ENCODE peak calls at places on chromosomes 13 and 19, in six cellular contexts. One of them, this sample, is unnamed.

GRCh38 chr19:31054430-31054829 is 294.8 kb downstream of the TSHZ3 start:
- DNase-seq in upper lobe of right lung: no peak
- DNase-seq in mucosa of descending colon: peak; percentile 56
- DNase-seq in brain microvascular endothelial cell: peak; percentile 69
- DNase-seq in cardiac fibroblast: peak; percentile 74
- DNase-seq in left ventricle myocardium inferior: peak; percentile 28
- DNase-seq in this sample: peak; percentile 75

GRCh38 chr13:50529154-50529882 is 314.2 kb downstream of the DLEU7 start:
- DNase-seq in cardiac fibroblast: peak; percentile 91
- DNase-seq in brain microvascular endothelial cell: peak; percentile 85
- DNase-seq in upper lobe of right lung: peak; percentile 91
- DNase-seq in left ventricle myocardium inferior: peak; percentile 89
- DNase-seq in mucosa of descending colon: peak; percentile 91
- DNase-seq in this sample: peak; percentile 93

GRCh38 chr13:23960566-23961156 is 63.4 kb upstream of the C1QTNF9B start:
- DNase-seq in brain microvascular endothelial cell: peak; percentile 46
- DNase-seq in cardiac fibroblast: peak; percentile 68
- DNase-seq in mucosa of descending colon: peak; percentile 71
- DNase-seq in upper lobe of right lung: no peak
- DNase-seq in left ventricle myocardium inferior: no peak
- DNase-seq in this sample: peak; percentile 66

GRCh38 chr13:71828117-71828516 is 38.9 kb downstream of the DACH1 start:
- DNase-seq in mucosa of descending colon: no peak
- DNase-seq in cardiac fibroblast: no peak
- DNase-seq in brain microvascular endothelial cell: no peak
- DNase-seq in left ventricle myocardium inferior: no peak
- DNase-seq in upper lobe of right lung: no peak
- DNase-seq in this sample: no peak

GRCh38 chr19:52592301-52592700 is 22.2 kb downstream of the ZNF701 start:
- DNase-seq in left ventricle myocardium inferior: no peak
- DNase-seq in brain microvascular endothelial cell: no peak
- DNase-seq in mucosa of descending colon: no peak
- DNase-seq in cardiac fibroblast: no peak
- DNase-seq in upper lobe of right lung: no peak
- DNase-seq in this sample: no peak

GRCh38 chr13:50119593-50119992 is 104.3 kb downstream of the KCNRG start:
- DNase-seq in cardiac fibroblast: peak; percentile 68
- DNase-seq in brain microvascular endothelial cell: peak; percentile 60
- DNase-seq in left ventricle myocardium inferior: no peak
- DNase-seq in mucosa of descending colon: no peak
- DNase-seq in upper lobe of right lung: no peak
- DNase-seq in this sample: peak; percentile 65

GRCh38 chr19:35546532-35546931 is 1.1 kb downstream of the TMEM147 start:
- DNase-seq in brain microvascular endothelial cell: no peak
- DNase-seq in left ventricle myocardium inferior: no peak
- DNase-seq in upper lobe of right lung: no peak
- DNase-seq in cardiac fibroblast: no peak
- DNase-seq in mucosa of descending colon: no peak
- DNase-seq in this sample: no peak

GRCh38 chr19:16544468-16545231 is 2.4 kb upstream of the CHERP start:
- DNase-seq in left ventricle myocardium inferior: no peak
- DNase-seq in cardiac fibroblast: no peak
- DNase-seq in mucosa of descending colon: no peak
- DNase-seq in upper lobe of right lung: no peak
- DNase-seq in brain microvascular endothelial cell: no peak
- DNase-seq in this sample: no peak

GRCh38 chr19:13953021-13953531 is 767 bp downstream of the DCAF15 start:
- DNase-seq in left ventricle myocardium inferior: no peak
- DNase-seq in mucosa of descending colon: peak; percentile 70
- DNase-seq in cardiac fibroblast: peak; percentile 69
- DNase-seq in upper lobe of right lung: no peak
- DNase-seq in brain microvascular endothelial cell: no peak
- DNase-seq in this sample: peak; percentile 42

GRCh38 chr13:79679334-79679733 is 198.4 kb downstream of the NDFIP2 start:
- DNase-seq in brain microvascular endothelial cell: peak; percentile 76
- DNase-seq in mucosa of descending colon: peak; percentile 95
- DNase-seq in left ventricle myocardium inferior: peak; percentile 51
- DNase-seq in upper lobe of right lung: peak; percentile 66
- DNase-seq in cardiac fibroblast: peak; percentile 82
- DNase-seq in this sample: peak; percentile 88

GRCh38 chr13:110616103-110617101 is 1.1 kb downstream of the NAXD start:
- DNase-seq in cardiac fibroblast: peak; percentile 55
- DNase-seq in brain microvascular endothelial cell: peak; percentile 45
- DNase-seq in upper lobe of right lung: no peak
- DNase-seq in left ventricle myocardium inferior: no peak
- DNase-seq in mucosa of descending colon: peak; percentile 36
- DNase-seq in this sample: peak; percentile 38

GRCh38 chr13:25203256-25203794 is 31.2 kb upstream of the AMER2 start:
- DNase-seq in upper lobe of right lung: no peak
- DNase-seq in brain microvascular endothelial cell: no peak
- DNase-seq in mucosa of descending colon: no peak
- DNase-seq in left ventricle myocardium inferior: no peak
- DNase-seq in cardiac fibroblast: no peak
- DNase-seq in this sample: no peak

GRCh38 chr13:21884965-21885567 is 214.2 kb downstream of the FGF9 start:
- DNase-seq in mucosa of descending colon: no peak
- DNase-seq in brain microvascular endothelial cell: no peak
- DNase-seq in left ventricle myocardium inferior: no peak
- DNase-seq in cardiac fibroblast: no peak
- DNase-seq in upper lobe of right lung: no peak
- DNase-seq in this sample: no peak

GRCh38 chr13:48843630-48844380 is 131.9 kb upstream of the FNDC3A start:
- DNase-seq in brain microvascular endothelial cell: no peak
- DNase-seq in left ventricle myocardium inferior: no peak
- DNase-seq in mucosa of descending colon: no peak
- DNase-seq in cardiac fibroblast: no peak
- DNase-seq in upper lobe of right lung: no peak
- DNase-seq in this sample: no peak

GRCh38 chr13:113027095-113027494 is 58.1 kb downstream of the MCF2L start:
- DNase-seq in upper lobe of right lung: no peak
- DNase-seq in left ventricle myocardium inferior: no peak
- DNase-seq in mucosa of descending colon: no peak
- DNase-seq in cardiac fibroblast: no peak
- DNase-seq in brain microvascular endothelial cell: no peak
- DNase-seq in this sample: no peak

GRCh38 chr19:34269968-34270621 is 15.7 kb downstream of the GARRE1 start:
- DNase-seq in cardiac fibroblast: peak; percentile 81
- DNase-seq in brain microvascular endothelial cell: peak; percentile 48
- DNase-seq in left ventricle myocardium inferior: peak; percentile 43
- DNase-seq in mucosa of descending colon: peak; percentile 59
- DNase-seq in upper lobe of right lung: peak; percentile 70
- DNase-seq in this sample: peak; percentile 92

GRCh38 chr19:28836366-28836765 is 376.6 kb downstream of the UQCRFS1 start:
- DNase-seq in upper lobe of right lung: no peak
- DNase-seq in cardiac fibroblast: no peak
- DNase-seq in left ventricle myocardium inferior: no peak
- DNase-seq in brain microvascular endothelial cell: no peak
- DNase-seq in mucosa of descending colon: no peak
- DNase-seq in this sample: no peak

GRCh38 chr13:30031488-30031887 is 181.1 kb upstream of the UBL3 start:
- DNase-seq in upper lobe of right lung: no peak
- DNase-seq in mucosa of descending colon: no peak
- DNase-seq in brain microvascular endothelial cell: no peak
- DNase-seq in left ventricle myocardium inferior: no peak
- DNase-seq in cardiac fibroblast: no peak
- DNase-seq in this sample: no peak
- TF ChIP-seq CTCF in upper lobe of right lung: no peak
- TF ChIP-seq CTCF in mucosa of descending colon: no peak
- TF ChIP-seq CTCF in brain microvascular endothelial cell: no peak
- TF ChIP-seq CTCF in left ventricle myocardium inferior: no peak
- TF ChIP-seq CTCF in cardiac fibroblast: no peak
- TF ChIP-seq CTCF in this sample: no peak

DNA sequence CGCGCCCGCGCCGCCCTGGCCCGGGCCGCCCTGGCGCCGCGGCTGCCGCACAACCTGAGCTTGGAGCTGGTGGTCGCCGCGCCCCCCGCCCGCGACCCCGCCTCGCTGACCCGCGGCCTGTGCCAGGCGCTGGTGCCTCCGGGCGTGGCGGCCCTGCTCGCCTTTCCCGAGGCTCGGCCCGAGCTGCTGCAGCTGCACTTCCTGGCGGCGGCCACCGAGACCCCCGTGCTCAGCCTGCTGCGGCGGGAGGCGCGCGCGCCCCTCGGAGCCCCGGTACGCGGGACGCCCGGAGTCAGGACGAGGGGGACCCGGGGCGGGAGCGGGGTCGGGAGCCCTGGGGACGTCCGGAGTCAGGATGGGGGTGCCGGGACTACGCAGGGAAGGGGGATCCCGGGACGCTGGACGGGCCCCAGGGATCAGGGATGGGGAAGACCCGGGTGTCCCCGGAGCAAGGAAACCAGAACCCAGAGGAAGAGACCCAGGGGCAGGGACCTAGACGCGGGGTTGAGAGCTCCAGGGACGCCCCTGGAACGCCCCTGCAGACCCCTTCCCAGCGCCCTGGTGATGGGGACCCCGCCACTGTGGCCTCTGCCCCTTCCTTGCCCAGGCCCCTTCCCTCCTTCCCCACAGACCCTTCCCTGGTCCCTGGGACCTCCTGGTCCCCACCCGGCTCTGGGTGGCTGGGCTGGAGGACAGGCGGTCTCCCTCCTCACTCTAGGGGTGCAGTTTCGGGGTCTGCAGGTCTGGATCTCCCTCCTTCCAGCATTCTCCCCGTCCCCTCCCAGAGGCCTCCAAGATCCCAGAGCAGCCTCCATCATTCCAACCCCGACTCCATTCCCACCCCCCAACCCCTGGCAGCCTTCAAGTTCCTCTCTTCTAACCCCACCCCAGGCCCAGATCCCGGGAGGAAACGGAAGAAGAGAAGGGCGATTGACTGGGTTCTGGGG is 645 bp downstream of the GRIN3B start:
- DNase-seq in cardiac fibroblast: no peak
- DNase-seq in brain microvascular endothelial cell: no peak
- DNase-seq in upper lobe of right lung: no peak
- DNase-seq in left ventricle myocardium inferior: no peak
- DNase-seq in mucosa of descending colon: no peak
- DNase-seq in this sample: no peak
- H3K4me3 ChIP-seq in cardiac fibroblast: no peak overlapping the region
- H3K4me3 ChIP-seq in brain microvascular endothelial cell: no peak overlapping the region
- H3K4me3 ChIP-seq in upper lobe of right lung: no peak overlapping the region
- H3K4me3 ChIP-seq in left ventricle myocardium inferior: peak overlapping the region; percentile 49
- H3K4me3 ChIP-seq in mucosa of descending colon: no peak overlapping the region
- H3K4me3 ChIP-seq in this sample: no peak overlapping the region

GRCh38 chr13:55199132-55199531 is 1941.6 kb upstream of the PRR20A start:
- DNase-seq in brain microvascular endothelial cell: no peak
- DNase-seq in left ventricle myocardium inferior: no peak
- DNase-seq in upper lobe of right lung: no peak
- DNase-seq in cardiac fibroblast: no peak
- DNase-seq in mucosa of descending colon: no peak
- DNase-seq in this sample: no peak
- TF ChIP-seq CTCF in brain microvascular endothelial cell: no peak
- TF ChIP-seq CTCF in left ventricle myocardium inferior: no peak
- TF ChIP-seq CTCF in upper lobe of right lung: no peak
- TF ChIP-seq CTCF in cardiac fibroblast: no peak
- TF ChIP-seq CTCF in mucosa of descending colon: no peak
- TF ChIP-seq CTCF in this sample: no peak

GRCh38 chr13:103884139-103884723 is 818.0 kb upstream of the SLC10A2 start:
- DNase-seq in left ventricle myocardium inferior: no peak
- DNase-seq in brain microvascular endothelial cell: no peak
- DNase-seq in mucosa of descending colon: no peak
- DNase-seq in cardiac fibroblast: no peak
- DNase-seq in upper lobe of right lung: no peak
- DNase-seq in this sample: no peak
- H3K4me3 ChIP-seq in left ventricle myocardium inferior: no peak overlapping the region
- H3K4me3 ChIP-seq in brain microvascular endothelial cell: no peak overlapping the region
- H3K4me3 ChIP-seq in mucosa of descending colon: no peak overlapping the region
- H3K4me3 ChIP-seq in cardiac fibroblast: no peak overlapping the region
- H3K4me3 ChIP-seq in upper lobe of right lung: no peak overlapping the region
- H3K4me3 ChIP-seq in this sample: no peak overlapping the region

DNA sequence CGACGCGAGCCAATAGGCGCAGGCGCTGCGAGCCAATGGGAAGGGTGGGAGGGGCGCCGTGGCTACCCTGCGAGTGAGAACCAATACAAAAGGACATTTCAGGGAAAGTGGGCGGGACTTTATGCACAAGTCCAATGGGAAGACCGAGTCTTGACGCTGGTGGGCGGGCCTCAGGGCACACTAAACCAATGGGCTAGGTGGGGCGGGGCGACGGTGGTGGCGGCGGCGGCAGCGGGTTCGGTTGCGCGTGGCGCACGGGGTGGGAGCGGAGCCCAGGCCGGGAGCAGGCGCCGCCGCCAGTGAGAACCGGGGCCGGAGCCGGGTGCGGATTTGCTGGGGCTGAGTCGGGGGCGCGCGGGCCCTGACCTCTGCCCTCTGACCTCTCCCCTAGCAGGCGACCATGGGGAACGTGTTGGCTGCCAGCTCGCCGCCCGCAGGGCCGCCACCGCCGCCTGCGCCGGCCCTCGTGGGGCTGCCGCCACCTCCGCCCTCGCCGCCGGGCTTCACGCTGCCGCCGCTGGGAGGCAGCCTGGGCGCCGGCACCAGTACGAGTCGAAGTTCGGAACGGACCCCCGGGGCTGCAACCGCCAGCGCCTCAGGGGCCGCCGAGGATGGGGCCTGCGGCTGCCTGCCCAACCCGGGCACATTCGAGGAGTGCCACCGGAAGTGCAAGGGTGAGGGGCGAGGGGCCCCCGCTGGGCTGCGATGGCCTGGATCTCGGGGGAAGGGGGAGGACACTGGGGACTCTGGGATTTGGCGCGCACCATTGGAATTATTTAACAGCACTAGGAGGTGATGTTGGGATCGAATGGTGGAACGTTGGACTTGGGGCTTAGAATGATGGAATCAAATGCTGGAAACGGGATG is at the start of gene TOMM40:
- DNase-seq in cardiac fibroblast: no peak
- DNase-seq in mucosa of descending colon: peak; percentile 100
- DNase-seq in upper lobe of right lung: no peak
- DNase-seq in brain microvascular endothelial cell: peak; percentile 100
- DNase-seq in left ventricle myocardium inferior: peak; percentile 100
- DNase-seq in this sample: peak; percentile 100
- TF ChIP-seq CTCF in cardiac fibroblast: no peak
- TF ChIP-seq CTCF in mucosa of descending colon: no peak
- TF ChIP-seq CTCF in upper lobe of right lung: no peak
- TF ChIP-seq CTCF in brain microvascular endothelial cell: no peak
- TF ChIP-seq CTCF in left ventricle myocardium inferior: peak; percentile 12
- TF ChIP-seq CTCF in this sample: no peak

GRCh38 chr13:98340026-98340425 is 163.0 kb upstream of the RNF113B start:
- DNase-seq in left ventricle myocardium inferior: no peak
- DNase-seq in upper lobe of right lung: no peak
- DNase-seq in cardiac fibroblast: peak; percentile 25
- DNase-seq in brain microvascular endothelial cell: no peak
- DNase-seq in mucosa of descending colon: no peak
- DNase-seq in this sample: no peak
- H3K4me3 ChIP-seq in left ventricle myocardium inferior: no peak overlapping the region
- H3K4me3 ChIP-seq in upper lobe of right lung: no peak overlapping the region
- H3K4me3 ChIP-seq in cardiac fibroblast: no peak overlapping the region
- H3K4me3 ChIP-seq in brain microvascular endothelial cell: no peak overlapping the region
- H3K4me3 ChIP-seq in mucosa of descending colon: no peak overlapping the region
- H3K4me3 ChIP-seq in this sample: no peak overlapping the region

This sample was measured in fibroblast of pulmonary artery.